ENCODE peak calls at places on chromosomes 7 and 10, in eight cellular contexts. Y, Q, D, F, B, J, H and L are unnamed samples.

GRCh38 chr7:156274557-156274956 is 366.0 kb upstream of the RNF32 start:
- DNase-seq in Y (no peak), Q (no peak), D (no peak), F (no peak), B (no peak), J (no peak), H (no peak), L (no peak)

GRCh38 chr7:17690030-17690429 is 250.3 kb downstream of the SNX13 start:
- DNase-seq in Y (peak), Q (no peak), D (no peak), F (peak), B (no peak), J (no peak), H (no peak), L (peak)

GRCh38 chr10:99528867-99529285 is 3.9 kb upstream of the NKX2-3 start:
- DNase-seq in Y (no peak), Q (no peak), D (no peak), F (no peak), B (no peak), J (no peak), H (no peak), L (no peak)

GRCh38 chr10:123390874-123391273 is 236.7 kb downstream of the BUB3 start:
- DNase-seq in Y (no peak), Q (no peak), D (no peak), F (no peak), B (no peak), J (no peak), H (no peak), L (no peak)

GRCh38 chr10:688621-689426 is 644 bp downstream of the DIP2C start:
- DNase-seq in Y (peak), Q (peak), D (no peak), F (peak), B (no peak), J (no peak), H (no peak), L (peak)

GRCh38 chr10:74039561-74040145 is 41.7 kb downstream of the VCL start:
- DNase-seq in Y (no peak), Q (no peak), D (no peak), F (peak), B (no peak), J (no peak), H (no peak), L (peak)

GRCh38 chr10:110455440-110455839 is 42.3 kb upstream of the DUSP5 start:
- DNase-seq in Y (no peak), Q (no peak), D (no peak), F (no peak), B (no peak), J (no peak), H (no peak), L (no peak)

GRCh38 chr10:98274562-98274961 is 6.6 kb upstream of the LOXL4 start:
- DNase-seq in Y (no peak), Q (no peak), D (no peak), F (no peak), B (no peak), J (no peak), H (no peak), L (no peak)